ENCODE peak calls at places on chromosome 11, in four cellular contexts. One of them, this sample, is unnamed.

GRCh38 chr11:62104816-62105610 is 18.8 kb upstream of the INCENP start:
- DNase-seq in adipocyte: peak
- DNase-seq in ELR: peak
- DNase-seq in testis: no peak
- DNase-seq in this sample: peak

GRCh38 chr11:2781413-2782274 is 81.8 kb upstream of the KCNQ1OT1 start:
- DNase-seq in adipocyte: no peak
- DNase-seq in testis: peak
- DNase-seq in ELR: no peak
- DNase-seq in this sample: no peak

GRCh38 chr11:449889-450808 is at the start of gene PTDSS2:
- DNase-seq in adipocyte: peak
- DNase-seq in testis: peak
- DNase-seq in ELR: peak
- DNase-seq in this sample: peak

GRCh38 chr11:122139595-122139866 is 23.5 kb upstream of the BLID start:
- DNase-seq in ELR: peak
- DNase-seq in testis: no peak
- DNase-seq in adipocyte: no peak
- DNase-seq in this sample: no peak

GRCh38 chr11:19633276-19633675 is 79.4 kb upstream of the NAV2 start:
- DNase-seq in adipocyte: peak
- DNase-seq in ELR: no peak
- DNase-seq in testis: peak
- DNase-seq in this sample: no peak

GRCh38 chr11:69292221-69292648 is 1.7 kb upstream of the MYEOV start:
- DNase-seq in ELR: no peak
- DNase-seq in adipocyte: peak
- DNase-seq in testis: no peak
- DNase-seq in this sample: peak

GRCh38 chr11:87097582-87097981 is 59.8 kb downstream of the TMEM135 start:
- DNase-seq in testis: peak
- DNase-seq in adipocyte: peak
- DNase-seq in ELR: peak
- DNase-seq in this sample: no peak

GRCh38 chr11:65184146-65184545 is 2.4 kb downstream of the CAPN1 start:
- DNase-seq in ELR: no peak
- DNase-seq in testis: peak
- DNase-seq in adipocyte: no peak
- DNase-seq in this sample: no peak

GRCh38 chr11:68146704-68147474 is 25.7 kb upstream of the CHKA start:
- DNase-seq in adipocyte: peak
- DNase-seq in testis: peak
- DNase-seq in ELR: peak
- DNase-seq in this sample: no peak